ENCODE peak calls at places on chromosome 19, in five cellular contexts. W is H1, F is mesenchymal stem cell, I is trophoblast cell, J is neuronal stem cell. U is an unnamed sample.

GRCh38 chr19:4870025-4870700 is 2.7 kb upstream of the PLIN3 start:
- DNase-seq in W (no peak), F (peak; percentile 97), I (peak; percentile 91), J (no peak), U (peak; percentile 81)

GRCh38 chr19:47302249-47302648 is 7.4 kb upstream of the C5AR1 start:
- DNase-seq in W (no peak), F (no peak), I (no peak), J (no peak), U (no peak)

GRCh38 chr19:3743486-3743885 is 18.0 kb downstream of the APBA3 start:
- DNase-seq in W (no peak), F (peak; percentile 21), I (no peak), J (no peak), U (no peak)

GRCh38 chr19:55820037-55820436 is 11.8 kb downstream of the NLRP11 start:
- DNase-seq in W (no peak), F (no peak), I (no peak), J (no peak), U (no peak)

GRCh38 chr19:46494115-46494935 is 1.3 kb downstream of the PNMA8B start:
- DNase-seq in W (no peak), F (no peak), I (no peak), J (no peak), U (no peak)

GRCh38 chr19:19321143-19321577 is 531 bp downstream of the MAU2 start:
- DNase-seq in W (peak; percentile 53), F (peak; percentile 35), I (peak; percentile 34), J (peak; percentile 23), U (peak; percentile 47)

GRCh38 chr19:33191501-33191900 is 2.6 kb upstream of the LRP3 start:
- DNase-seq in W (no peak), F (no peak), I (no peak), J (no peak), U (no peak)

GRCh38 chr19:29329460-29330134 is 116.6 kb upstream of the UQCRFS1 start:
- DNase-seq in W (peak; percentile 71), F (no peak), I (peak; percentile 36), J (peak; percentile 54), U (peak; percentile 81)

GRCh38 chr19:30144794-30145193 is 202.8 kb downstream of the URI1 start:
- DNase-seq in W (no peak), F (no peak), I (no peak), J (no peak), U (no peak)

GRCh38 chr19:35015576-35016351 is 14.5 kb upstream of the SCN1B start:
- DNase-seq in W (no peak), F (peak; percentile 48), I (no peak), J (no peak), U (no peak)

GRCh38 chr19:19552811-19553210 is 14.7 kb downstream of the CILP2 start:
- DNase-seq in W (peak; percentile 92), F (peak; percentile 39), I (peak; percentile 64), J (no peak), U (peak; percentile 84)

GRCh38 chr19:37692956-37693660 is 26.5 kb downstream of the ZNF607 start:
- DNase-seq in W (no peak), F (no peak), I (no peak), J (no peak), U (no peak)

GRCh38 chr19:4343056-4343844 is at the start of gene MPND:
- DNase-seq in W (peak; percentile 94), F (peak; percentile 84), I (peak; percentile 91), J (peak; percentile 85), U (peak; percentile 86)

GRCh38 chr19:40412866-40413265 is 312 bp downstream of the PRX start:
- DNase-seq in W (no peak), F (no peak), I (no peak), J (no peak), U (no peak)

GRCh38 chr19:16209266-16209665 is 11.6 kb downstream of the AP1M1 start:
- DNase-seq in W (no peak), F (no peak), I (no peak), J (no peak), U (no peak)

GRCh38 chr19:30256510-30256850 is 115.7 kb upstream of the ZNF536 start:
- DNase-seq in W (no peak), F (no peak), I (no peak), J (no peak), U (no peak)

GRCh38 chr19:44748426-44749254 is at the start of gene BCL3:
- DNase-seq in W (no peak), F (peak; percentile 69), I (peak; percentile 53), J (no peak), U (no peak)

GRCh38 chr19:12913011-12913561 is 6.0 kb downstream of the SYCE2 start:
- DNase-seq in W (peak; percentile 70), F (peak; percentile 6), I (no peak), J (no peak), U (peak; percentile 71)

GRCh38 chr19:8494158-8494557 is 8.3 kb downstream of the PRAM1 start:
- DNase-seq in W (no peak), F (peak; percentile 18), I (no peak), J (no peak), U (no peak)

GRCh38 chr19:29524912-29525870 is 603 bp upstream of the VSTM2B start:
- DNase-seq in W (peak; percentile 83), F (peak; percentile 0), I (no peak), J (peak; percentile 38), U (peak; percentile 66)

GRCh38 chr19:13526552-13526951 is 20.3 kb upstream of the CACNA1A start:
- DNase-seq in W (peak; percentile 83), F (no peak), I (no peak), J (no peak), U (peak; percentile 70)

GRCh38 chr19:32416749-32417469 is 11.3 kb downstream of the DPY19L3 start:
- DNase-seq in W (no peak), F (no peak), I (no peak), J (no peak), U (no peak)

GRCh38 chr19:14434543-14435319 is 1.6 kb downstream of the PKN1 start:
- DNase-seq in W (no peak), F (peak; percentile 87), I (peak; percentile 94), J (no peak), U (no peak)

DNA sequence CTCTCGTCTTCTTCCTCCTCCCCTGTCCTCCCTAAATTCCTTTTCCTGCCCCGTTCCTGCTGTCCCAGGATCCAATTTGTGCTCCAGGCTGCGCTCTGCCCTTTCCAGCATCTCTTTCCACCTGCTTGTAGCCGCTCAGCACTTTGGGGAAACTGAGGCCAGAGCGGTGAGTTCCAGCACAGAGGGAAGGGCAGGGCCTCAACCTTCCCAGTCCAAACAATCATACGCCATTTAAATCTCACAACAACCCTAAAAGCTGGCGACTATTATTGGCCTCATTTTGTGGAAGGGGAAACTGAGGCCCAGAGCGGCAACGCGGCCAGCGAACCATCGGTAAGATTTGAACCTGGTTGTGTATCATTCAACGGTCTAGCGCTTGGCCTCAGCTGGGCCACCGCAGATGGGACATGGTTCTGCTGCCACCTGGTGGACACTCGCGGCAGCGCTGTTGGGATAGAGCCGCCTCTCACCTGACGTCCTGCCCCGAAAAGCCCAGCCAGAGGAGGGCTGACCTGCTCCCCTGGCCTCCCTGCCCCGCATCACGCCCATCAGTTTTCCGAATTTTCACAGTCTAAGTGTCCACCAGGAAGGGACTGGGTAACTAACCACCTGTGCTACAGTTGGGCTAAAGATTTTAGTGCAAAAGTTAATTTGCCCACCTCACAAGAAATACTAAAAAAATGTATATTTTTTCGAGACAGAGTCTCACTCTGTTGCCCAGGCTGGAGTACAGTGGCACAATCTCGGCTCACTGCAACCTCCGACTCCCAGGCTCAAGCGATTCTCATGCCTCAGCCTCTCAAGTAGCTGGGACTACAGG is 4.2 kb upstream of the RPL18A start:
- DNase-seq in W (peak; percentile 99), F (peak; percentile 66), I (peak; percentile 96), J (peak; percentile 78), U (peak; percentile 88)
- H2AFZ ChIP-seq in W (no peak overlapping the region), F (no peak overlapping the region), I (peak overlapping the region; percentile 30), J (peak overlapping the region; percentile 33), U (no peak overlapping the region)

DNA sequence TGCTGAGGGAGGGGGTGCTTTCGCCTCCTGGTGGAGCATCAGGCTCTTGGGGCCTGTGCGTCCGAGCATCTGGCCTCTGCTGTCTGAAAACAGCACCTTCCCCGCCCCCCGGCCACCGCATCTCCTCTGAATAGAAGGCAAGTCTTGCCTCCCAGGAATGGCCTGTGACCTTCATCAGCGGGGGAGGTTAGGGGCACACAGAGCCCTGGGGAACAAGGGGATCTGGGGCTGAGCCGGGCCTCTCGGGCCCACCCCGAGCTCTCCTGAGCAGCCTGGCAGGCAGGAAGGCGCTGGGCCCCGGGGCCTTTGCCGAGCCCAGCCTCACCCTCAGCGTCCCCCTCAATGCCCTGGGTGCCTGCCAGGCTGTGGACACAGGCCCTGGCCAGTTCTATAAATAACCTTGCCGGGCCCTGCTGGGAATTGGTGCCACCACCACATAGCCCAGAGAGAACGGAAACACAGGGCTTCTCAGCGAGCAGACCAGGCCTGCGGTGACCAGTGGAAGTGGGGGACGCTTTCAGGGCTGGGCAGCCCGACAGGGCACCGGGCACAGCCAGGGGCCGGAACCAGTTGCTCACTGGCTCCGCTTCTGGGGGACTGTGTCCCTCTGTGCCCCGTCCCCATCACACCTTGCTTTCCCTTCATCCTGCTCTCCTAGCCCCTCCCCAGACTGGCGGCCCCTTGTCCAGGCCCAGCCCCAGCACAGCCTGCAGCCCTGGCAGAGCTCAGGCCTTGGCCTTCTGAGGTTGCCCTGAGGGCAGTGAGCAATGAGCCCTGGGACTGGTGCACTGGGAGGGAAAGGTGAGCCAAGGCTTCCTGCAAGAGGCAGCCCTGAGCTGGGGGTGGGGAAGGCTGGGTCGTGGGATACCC is 9.5 kb downstream of the STK11 start:
- DNase-seq in W (no peak), F (no peak), I (peak; percentile 73), J (no peak), U (no peak)
- H2BK12ac ChIP-seq in W (no peak overlapping the region), F (no peak overlapping the region), I (no peak overlapping the region), J (no peak overlapping the region), U (no peak overlapping the region)

GRCh38 chr19:2280633-2281264 is 1.2 kb downstream of the PEAK3 start:
- DNase-seq in W (no peak), F (no peak), I (no peak), J (no peak), U (no peak)

GRCh38 chr19:2286402-2287140 is 4.6 kb upstream of the PEAK3 start:
- DNase-seq in W (no peak), F (no peak), I (no peak), J (no peak), U (no peak)

GRCh38 chr19:2283835-2284507 is 2.0 kb upstream of the PEAK3 start:
- DNase-seq in W (no peak), F (no peak), I (no peak), J (no peak), U (no peak)

GRCh38 chr19:2282062-2282861 is at the start of gene PEAK3:
- DNase-seq in W (peak; percentile 79), F (peak; percentile 73), I (peak; percentile 46), J (no peak), U (peak; percentile 70)

GRCh38 chr19:2282862-2283237 is 875 bp upstream of the PEAK3 start:
- DNase-seq in W (no peak), F (no peak), I (no peak), J (no peak), U (no peak)
- H2AFZ ChIP-seq in W (no peak overlapping the region), F (no peak overlapping the region), I (no peak overlapping the region), J (peak overlapping the region; percentile 84), U (no peak overlapping the region)

GRCh38 chr19:10819124-10820060 is 16.6 kb downstream of the TMED1 start:
- DNase-seq in W (no peak), F (no peak), I (peak; percentile 93), J (no peak), U (no peak)

GRCh38 chr19:10816691-10817090 is 19.3 kb downstream of the TMED1 start:
- DNase-seq in W (no peak), F (no peak), I (no peak), J (no peak), U (no peak)

GRCh38 chr19:10817291-10818038 is 18.5 kb downstream of the TMED1 start:
- DNase-seq in W (no peak), F (peak; percentile 67), I (peak; percentile 46), J (no peak), U (no peak)

GRCh38 chr19:10818306-10819123 is 17.5 kb downstream of the TMED1 start:
- DNase-seq in W (no peak), F (no peak), I (no peak), J (no peak), U (no peak)

GRCh38 chr19:10820173-10820572 is 15.8 kb downstream of the TMED1 start:
- DNase-seq in W (no peak), F (no peak), I (peak; percentile 85), J (no peak), U (no peak)
- H2BK12ac ChIP-seq in W (no peak overlapping the region), F (no peak overlapping the region), I (no peak overlapping the region), J (no peak overlapping the region), U (no peak overlapping the region)

U was measured in H9.